ENCODE peak calls at places on chromosomes 6 and 20, in seven cellular contexts. J, K, X, D, C, G and W are unnamed samples.

GRCh38 chr6:40931927-40932326 is 107.1 kb downstream of the UNC5CL start:
- DNase-seq in J (no peak), K (no peak), X (no peak), D (no peak), C (no peak), G (no peak), W (no peak)

GRCh38 chr6:137570307-137570832 is 76.2 kb upstream of the OLIG3 start:
- DNase-seq in J (no peak), K (no peak), X (no peak), D (no peak), C (no peak), G (no peak), W (no peak)

GRCh38 chr20:9353916-9354276 is 160.5 kb upstream of the LAMP5 start:
- DNase-seq in J (no peak), K (peak), X (no peak), D (no peak), C (no peak), G (no peak), W (no peak)

GRCh38 chr20:10603378-10603777 is 70.4 kb downstream of the JAG1 start:
- DNase-seq in J (no peak), K (no peak), X (no peak), D (no peak), C (no peak), G (no peak), W (no peak)

GRCh38 chr6:16723833-16724232 is 37.4 kb downstream of the ATXN1 start:
- DNase-seq in J (no peak), K (peak), X (no peak), D (no peak), C (no peak), G (no peak), W (no peak)

GRCh38 chr6:30341249-30341648 is 3.7 kb upstream of the RPP21 start:
- DNase-seq in J (no peak), K (no peak), X (no peak), D (no peak), C (no peak), G (no peak), W (no peak)

GRCh38 chr6:28742668-28743270 is 181.0 kb downstream of the TRIM27 start:
- DNase-seq in J (no peak), K (peak), X (no peak), D (no peak), C (no peak), G (no peak), W (no peak)

GRCh38 chr6:108588586-108588985 is 27.9 kb downstream of the FOXO3 start:
- DNase-seq in J (no peak), K (peak), X (no peak), D (no peak), C (no peak), G (no peak), W (no peak)

GRCh38 chr6:105326838-105327745 is 75.8 kb downstream of the PREP start:
- DNase-seq in J (no peak), K (peak), X (no peak), D (no peak), C (no peak), G (no peak), W (no peak)

GRCh38 chr20:59751075-59751711 is 146.9 kb downstream of the PHACTR3 start:
- DNase-seq in J (no peak), K (peak), X (peak), D (peak), C (peak), G (peak), W (peak)

GRCh38 chr20:19726126-19726525 is 31.9 kb upstream of the RIN2 start:
- DNase-seq in J (no peak), K (peak), X (no peak), D (no peak), C (no peak), G (no peak), W (no peak)

GRCh38 chr20:6533321-6533720 is 234.2 kb upstream of the BMP2 start:
- DNase-seq in J (no peak), K (peak), X (no peak), D (no peak), C (no peak), G (no peak), W (no peak)

GRCh38 chr6:150690681-150691080 is 91.0 kb downstream of the PLEKHG1 start:
- DNase-seq in J (no peak), K (no peak), X (no peak), D (no peak), C (no peak), G (no peak), W (no peak)

GRCh38 chr6:3457710-3458605 is 1.1 kb upstream of the SLC22A23 start:
- DNase-seq in J (no peak), K (peak), X (peak), D (peak), C (no peak), G (peak), W (no peak)

GRCh38 chr6:56904068-56904467 is 50.8 kb upstream of the BEND6 start:
- DNase-seq in J (no peak), K (no peak), X (no peak), D (no peak), C (no peak), G (no peak), W (no peak)

GRCh38 chr6:157585274-157586087 is 204.5 kb downstream of the ZDHHC14 start:
- DNase-seq in J (no peak), K (no peak), X (no peak), D (no peak), C (no peak), G (no peak), W (no peak)

GRCh38 chr6:158256746-158257424 is 55.4 kb upstream of the TULP4 start:
- DNase-seq in J (no peak), K (no peak), X (no peak), D (no peak), C (no peak), G (no peak), W (no peak)

GRCh38 chr20:11080010-11080409 is 406.2 kb upstream of the JAG1 start:
- DNase-seq in J (no peak), K (no peak), X (no peak), D (no peak), C (no peak), G (no peak), W (no peak)

GRCh38 chr6:138229072-138229471 is 10.8 kb upstream of the PBOV1 start:
- DNase-seq in J (no peak), K (no peak), X (no peak), D (no peak), C (no peak), G (no peak), W (no peak)

GRCh38 chr6:96783307-96783706 is 54.0 kb downstream of the GPR63 start:
- DNase-seq in J (no peak), K (no peak), X (no peak), D (no peak), C (no peak), G (no peak), W (no peak)

GRCh38 chr6:127641905-127642304 is 64.9 kb downstream of the C6orf58 start:
- DNase-seq in J (peak), K (peak), X (no peak), D (no peak), C (peak), G (no peak), W (no peak)

GRCh38 chr6:10801224-10801848 is 37.0 kb downstream of the MAK start:
- DNase-seq in J (peak), K (peak), X (peak), D (peak), C (peak), G (peak), W (peak)

GRCh38 chr6:127606131-127606562 is 29.2 kb downstream of the C6orf58 start:
- DNase-seq in J (peak), K (peak), X (no peak), D (no peak), C (peak), G (no peak), W (no peak)

GRCh38 chr6:6942826-6943225 is 164.9 kb upstream of the RREB1 start:
- DNase-seq in J (no peak), K (peak), X (no peak), D (no peak), C (no peak), G (peak), W (no peak)

GRCh38 chr20:51725584-51726176 is 42.5 kb downstream of the ATP9A start:
- DNase-seq in J (no peak), K (no peak), X (no peak), D (no peak), C (no peak), G (no peak), W (no peak)

GRCh38 chr6:26215200-26216014 is 128.2 kb downstream of the HFE start:
- DNase-seq in J (no peak), K (peak), X (no peak), D (no peak), C (no peak), G (no peak), W (no peak)

GRCh38 chr20:55540013-55540412 is 465.3 kb downstream of the CBLN4 start:
- DNase-seq in J (no peak), K (no peak), X (no peak), D (no peak), C (no peak), G (no peak), W (no peak)

GRCh38 chr6:37570801-37571200 is 71.1 kb upstream of the CCDC167 start:
- DNase-seq in J (no peak), K (no peak), X (no peak), D (no peak), C (peak), G (no peak), W (no peak)

GRCh38 chr6:75602164-75602896 is 650 bp downstream of the SENP6 start:
- DNase-seq in J (no peak), K (peak), X (peak), D (peak), C (no peak), G (peak), W (peak)

GRCh38 chr6:144012534-144012933 is 4.5 kb upstream of the PLAGL1 start:
- DNase-seq in J (no peak), K (no peak), X (no peak), D (no peak), C (no peak), G (no peak), W (no peak)

GRCh38 chr6:105805581-105806023 is 280.5 kb upstream of the PRDM1 start:
- DNase-seq in J (no peak), K (peak), X (no peak), D (no peak), C (no peak), G (no peak), W (no peak)

GRCh38 chr6:124795879-124796838 is 166.1 kb upstream of the RNF217 start:
- DNase-seq in J (peak), K (peak), X (no peak), D (no peak), C (peak), G (peak), W (peak)

GRCh38 chr20:20711413-20711812 is 1.0 kb downstream of the RALGAPA2 start:
- DNase-seq in J (no peak), K (no peak), X (no peak), D (no peak), C (no peak), G (no peak), W (no peak)

GRCh38 chr20:53738039-53738944 is 144.7 kb upstream of the ZNF217 start:
- DNase-seq in J (no peak), K (peak), X (peak), D (peak), C (no peak), G (peak), W (peak)

GRCh38 chr20:15236812-15237211 is 899.4 kb upstream of the FLRT3 start:
- DNase-seq in J (peak), K (peak), X (peak), D (peak), C (peak), G (no peak), W (no peak)

GRCh38 chr6:132495604-132496079 is 17.3 kb downstream of the STX7 start:
- DNase-seq in J (no peak), K (no peak), X (no peak), D (no peak), C (no peak), G (no peak), W (no peak)

GRCh38 chr20:47353697-47354387 is 2.7 kb downstream of the ZMYND8 start:
- DNase-seq in J (no peak), K (peak), X (peak), D (no peak), C (no peak), G (no peak), W (no peak)

GRCh38 chr6:134849920-134850447 is 99.9 kb downstream of the ALDH8A1 start:
- DNase-seq in J (no peak), K (no peak), X (peak), D (no peak), C (no peak), G (no peak), W (no peak)

GRCh38 chr6:134851548-134851947 is 98.4 kb downstream of the ALDH8A1 start:
- DNase-seq in J (no peak), K (no peak), X (no peak), D (no peak), C (no peak), G (no peak), W (no peak)

GRCh38 chr6:134848076-134848475 is 101.8 kb downstream of the ALDH8A1 start:
- DNase-seq in J (no peak), K (no peak), X (no peak), D (no peak), C (no peak), G (no peak), W (no peak)

GRCh38 chr6:134850906-134851305 is 99.0 kb downstream of the ALDH8A1 start:
- DNase-seq in J (peak), K (no peak), X (no peak), D (no peak), C (no peak), G (no peak), W (no peak)

DNA sequence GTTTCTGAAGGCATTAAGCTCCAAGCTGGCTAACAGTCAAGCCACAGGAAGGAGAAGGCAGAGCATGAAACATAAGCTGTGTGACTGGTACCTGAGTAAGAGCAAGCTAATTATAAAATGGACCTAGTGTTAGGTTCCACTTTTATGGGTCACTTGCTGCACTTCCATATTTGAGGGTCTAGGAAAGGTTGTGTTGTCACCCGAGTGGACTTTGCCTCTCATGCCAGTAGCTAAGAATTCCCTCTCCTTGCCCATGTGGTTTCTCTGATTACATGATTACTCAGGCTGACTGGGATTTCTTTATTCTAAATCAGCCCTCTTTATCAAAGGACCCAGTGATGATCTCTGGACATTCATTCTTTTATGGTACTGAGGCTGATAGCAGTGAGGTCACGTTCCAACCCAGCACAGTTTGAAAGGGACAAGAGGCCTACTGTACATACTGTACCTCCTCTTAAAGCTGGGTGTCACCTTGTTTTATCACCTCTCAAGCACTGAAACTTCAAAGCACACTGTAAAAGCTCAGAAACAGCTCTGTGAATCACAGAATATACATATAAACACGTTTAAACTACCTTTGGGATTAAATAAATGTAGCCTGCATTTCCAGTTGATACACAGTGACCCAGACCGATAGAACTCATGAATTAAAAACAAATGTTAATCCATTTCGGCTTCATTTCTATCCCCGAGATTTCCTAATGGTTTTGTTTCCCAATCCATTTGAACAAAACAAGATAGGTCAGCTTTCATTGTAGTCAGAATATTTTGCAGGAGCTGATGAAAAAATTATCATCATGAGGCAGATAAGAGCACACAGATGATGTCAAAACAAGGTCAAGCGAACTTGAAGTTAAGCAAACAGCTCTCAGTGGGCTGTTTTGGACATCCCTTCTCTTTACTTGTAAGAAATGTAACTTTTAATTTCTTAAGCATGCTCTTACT is 96.5 kb downstream of the ALDH8A1 start:
- DNase-seq in J (no peak), K (peak), X (no peak), D (no peak), C (no peak), G (no peak), W (no peak)
- H3K27ac ChIP-seq in J (no peak), K (no peak), X (peak), D (no peak), C (no peak), G (no peak), W (no peak)

GRCh38 chr6:45966797-45967196 is 48.9 kb downstream of the CLIC5 start:
- DNase-seq in J (no peak), K (no peak), X (no peak), D (no peak), C (no peak), G (no peak), W (no peak)

GRCh38 chr6:45967363-45967762 is 48.3 kb downstream of the CLIC5 start:
- DNase-seq in J (no peak), K (no peak), X (no peak), D (no peak), C (no peak), G (no peak), W (no peak)

GRCh38 chr6:45965007-45965406 is 50.7 kb downstream of the CLIC5 start:
- DNase-seq in J (no peak), K (no peak), X (no peak), D (no peak), C (no peak), G (no peak), W (no peak)

GRCh38 chr6:45965787-45966186 is 49.9 kb downstream of the CLIC5 start:
- DNase-seq in J (no peak), K (peak), X (no peak), D (no peak), C (no peak), G (no peak), W (no peak)

GRCh38 chr6:45966340-45966739 is 49.3 kb downstream of the CLIC5 start:
- DNase-seq in J (no peak), K (no peak), X (no peak), D (no peak), C (no peak), G (no peak), W (no peak)
- H3K27ac ChIP-seq in J (no peak), K (no peak), X (no peak), D (no peak), C (no peak), G (peak), W (no peak)

GRCh38 chr6:15433517-15433874 is 187.6 kb downstream of the JARID2 start:
- DNase-seq in J (no peak), K (no peak), X (no peak), D (no peak), C (no peak), G (no peak), W (no peak)

GRCh38 chr6:15435468-15435867 is 189.6 kb downstream of the JARID2 start:
- DNase-seq in J (no peak), K (no peak), X (no peak), D (no peak), C (no peak), G (no peak), W (no peak)

GRCh38 chr6:15434263-15434662 is 188.4 kb downstream of the JARID2 start:
- DNase-seq in J (no peak), K (no peak), X (no peak), D (no peak), C (no peak), G (no peak), W (no peak)

GRCh38 chr6:15436451-15436850 is 190.6 kb downstream of the JARID2 start:
- DNase-seq in J (no peak), K (no peak), X (no peak), D (no peak), C (no peak), G (no peak), W (no peak)

GRCh38 chr6:15434823-15435380 is 189.0 kb downstream of the JARID2 start:
- DNase-seq in J (no peak), K (no peak), X (no peak), D (no peak), C (no peak), G (no peak), W (no peak)
- H3K27ac ChIP-seq in J (no peak), K (no peak), X (no peak), D (no peak), C (no peak), G (no peak), W (no peak)

GRCh38 chr6:45328523-45328922 is 393 bp downstream of the RUNX2 start:
- DNase-seq in J (no peak), K (no peak), X (no peak), D (no peak), C (no peak), G (no peak), W (no peak)

GRCh38 chr6:45327956-45328522 is at the start of gene RUNX2:
- DNase-seq in J (no peak), K (peak), X (no peak), D (no peak), C (no peak), G (no peak), W (no peak)

GRCh38 chr6:45323656-45324224 is 4.4 kb upstream of the RUNX2 start:
- DNase-seq in J (no peak), K (no peak), X (no peak), D (no peak), C (no peak), G (no peak), W (no peak)

GRCh38 chr6:45326698-45327417 is 1.3 kb upstream of the RUNX2 start:
- DNase-seq in J (no peak), K (no peak), X (no peak), D (no peak), C (no peak), G (no peak), W (no peak)
- H3K27ac ChIP-seq in J (no peak), K (no peak), X (no peak), D (no peak), C (no peak), G (no peak), W (no peak)

GRCh38 chr6:118717106-118717505 is 65.7 kb upstream of the CEP85L start:
- DNase-seq in J (no peak), K (no peak), X (no peak), D (no peak), C (no peak), G (no peak), W (no peak)
- H3K27ac ChIP-seq in J (no peak), K (no peak), X (no peak), D (no peak), C (no peak), G (no peak), W (no peak)

GRCh38 chr6:35052694-35053565 is 88.2 kb downstream of the TCP11 start:
- DNase-seq in J (no peak), K (peak), X (no peak), D (no peak), C (peak), G (peak), W (peak)
- H3K27ac ChIP-seq in J (no peak), K (no peak), X (no peak), D (no peak), C (peak), G (peak), W (peak)

GRCh38 chr20:48538058-48538825 is 289.6 kb downstream of the PREX1 start:
- DNase-seq in J (peak), K (no peak), X (no peak), D (peak), C (peak), G (no peak), W (no peak)
- H3K27ac ChIP-seq in J (no peak), K (no peak), X (no peak), D (no peak), C (peak), G (no peak), W (no peak)